ENCODE peak calls at places on chromosome 20, in nine cellular contexts. D is psoas muscle; T is BJ; K is cardiac muscle cell; N is right atrium auricular region; Z is colonic mucosa; H is Peyer's patch; G is CD8-positive, alpha-beta T cell; R is body of pancreas. M is an unnamed sample.

GRCh38 chr20:25248501-25249172 is 752 bp downstream of the PYGB start:
- DNase-seq in N (peak), T (no peak), H (no peak), G (no peak), Z (peak), R (peak), D (peak), K (peak), M (no peak)

GRCh38 chr20:43537921-43538854 is 20.6 kb upstream of the SGK2 start:
- DNase-seq in N (peak), H (peak), R (peak), T (no peak), G (peak), K (peak), D (peak), Z (peak), M (no peak)

GRCh38 chr20:11522359-11522758 is 395.3 kb upstream of the BTBD3 start:
- DNase-seq in G (no peak), Z (no peak), N (no peak), K (peak), T (no peak), H (no peak), D (no peak), R (no peak), M (no peak)

GRCh38 chr20:19947611-19948264 is 69.4 kb upstream of the NAA20 start:
- DNase-seq in Z (no peak), K (peak), R (peak), G (no peak), N (no peak), H (no peak), T (no peak), D (no peak), M (no peak)

GRCh38 chr20:15100506-15101160 is 763.2 kb upstream of the FLRT3 start:
- DNase-seq in R (no peak), T (no peak), D (no peak), H (no peak), G (no peak), K (no peak), Z (no peak), N (no peak), M (peak)

GRCh38 chr20:574297-574942 is 30.8 kb upstream of the CSNK2A1 start:
- DNase-seq in K (no peak), D (no peak), Z (no peak), H (no peak), G (no peak), T (no peak), N (no peak), R (no peak), M (no peak)

GRCh38 chr20:16759161-16759523 is 11.0 kb downstream of the OTOR start:
- DNase-seq in D (no peak), H (no peak), G (no peak), T (no peak), Z (no peak), K (no peak), N (no peak), R (no peak), M (no peak)

GRCh38 chr20:44609511-44610312 is 27.3 kb downstream of the PKIG start:
- DNase-seq in N (peak), R (peak), T (peak), D (peak), H (peak), Z (peak), K (peak), G (peak), M (peak)

GRCh38 chr20:8940311-8940710 is 128.6 kb upstream of the PLCB4 start:
- DNase-seq in T (no peak), Z (no peak), R (peak), G (no peak), D (no peak), N (no peak), H (no peak), K (no peak), M (no peak)

GRCh38 chr20:10864076-10864672 is 190.4 kb upstream of the JAG1 start:
- DNase-seq in G (no peak), R (peak), T (no peak), N (no peak), Z (peak), K (peak), H (no peak), D (no peak), M (no peak)

GRCh38 chr20:316316-317068 is 8.9 kb upstream of the SOX12 start:
- DNase-seq in T (peak), G (no peak), R (no peak), H (no peak), Z (no peak), D (no peak), K (no peak), N (no peak), M (no peak)

GRCh38 chr20:6079011-6079410 is 25.2 kb upstream of the LRRN4 start:
- DNase-seq in N (no peak), Z (no peak), K (no peak), R (no peak), G (no peak), H (no peak), D (no peak), T (no peak), M (no peak)

GRCh38 chr20:52268184-52268583 is 76.6 kb upstream of the ZFP64 start:
- DNase-seq in R (no peak), N (no peak), K (peak), D (no peak), G (no peak), H (no peak), T (no peak), Z (no peak), M (no peak)

GRCh38 chr20:528923-529594 is 14.5 kb downstream of the CSNK2A1 start:
- DNase-seq in G (no peak), T (peak), R (no peak), H (no peak), D (no peak), Z (no peak), K (peak), N (no peak), M (peak)

GRCh38 chr20:56628873-56629463 is at the start of gene TFAP2C:
- DNase-seq in N (no peak), Z (peak), K (peak), G (no peak), D (peak), T (no peak), H (no peak), R (peak), M (no peak)
- H3K4me3 ChIP-seq in N (peak), Z (peak), K (peak), G (no peak), D (peak), T (peak), H (peak), R (peak), M (peak)

GRCh38 chr20:38337561-38338140 is 8.6 kb upstream of the LBP start:
- DNase-seq in D (no peak), H (no peak), K (peak), R (no peak), T (no peak), N (no peak), G (no peak), Z (peak), M (no peak)
- TF ChIP-seq CTCF in D (peak), H (no peak), K (peak), R (no peak), T (peak), N (peak), G (no peak), Z (peak), M (peak)

GRCh38 chr20:4813839-4814695 is 92.4 kb downstream of the PRND start:
- DNase-seq in Z (no peak), D (no peak), R (no peak), H (peak), G (peak), K (no peak), T (no peak), N (no peak), M (no peak)
- H3K4me3 ChIP-seq in Z (peak), D (no peak), R (no peak), H (peak), G (peak), K (no peak), T (no peak), N (peak), M (no peak)

GRCh38 chr20:38640486-38640885 is 38.9 kb downstream of the ARHGAP40 start:
- DNase-seq in T (no peak), G (no peak), D (no peak), K (no peak), Z (no peak), H (no peak), N (no peak), R (no peak), M (no peak)
- TF ChIP-seq CTCF in T (no peak), G (no peak), D (no peak), K (no peak), Z (no peak), H (no peak), N (no peak), R (no peak), M (no peak)

DNA sequence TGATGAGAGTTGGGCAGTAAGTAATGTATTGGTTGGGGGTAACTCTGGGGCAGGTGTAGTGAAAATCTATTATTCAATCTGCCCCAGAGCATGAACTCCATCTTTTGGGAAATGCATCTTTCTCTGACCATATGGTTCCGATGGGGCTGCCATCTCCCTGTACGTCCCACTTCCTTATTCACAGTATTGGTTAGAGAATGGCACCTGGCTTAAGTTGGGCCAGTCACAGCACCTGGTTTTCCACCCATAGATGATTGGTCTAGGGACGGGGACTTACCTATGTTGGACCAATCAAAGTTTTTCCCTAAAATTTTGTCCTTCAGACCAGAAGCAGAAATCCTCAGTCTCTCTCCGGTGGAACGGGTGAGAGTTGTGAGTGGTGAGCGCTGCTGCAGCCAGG is 2.2 kb upstream of the RALY start:
- DNase-seq in Z (no peak), H (no peak), R (no peak), K (no peak), G (no peak), N (no peak), T (no peak), D (no peak), M (no peak)
- H3K4me3 ChIP-seq in Z (no peak), H (no peak), R (no peak), K (no peak), G (no peak), N (no peak), T (no peak), D (no peak), M (no peak)

DNA sequence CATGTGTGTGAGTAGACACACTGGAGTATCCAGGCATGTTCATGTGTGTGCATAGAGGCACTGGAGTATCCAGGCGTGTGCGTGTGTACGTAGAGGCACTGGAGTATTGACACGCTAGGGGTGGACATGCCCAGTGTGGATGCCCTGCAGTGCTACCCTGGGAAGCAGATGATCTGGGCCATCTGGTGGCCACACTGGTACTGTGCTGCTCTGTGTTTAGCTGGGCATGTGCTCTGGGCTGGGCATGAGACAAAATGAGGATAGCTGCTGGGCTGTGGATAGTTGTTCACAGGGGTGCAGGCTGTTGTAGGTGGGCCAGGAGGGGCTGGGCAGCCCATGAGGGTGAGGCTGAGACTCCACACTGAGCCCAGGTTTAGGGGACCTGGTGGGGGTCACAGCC is 24.0 kb upstream of the NPBWR2 start:
- DNase-seq in H (no peak), N (no peak), R (peak), K (peak), T (no peak), G (no peak), Z (peak), D (no peak), M (no peak)
- TF ChIP-seq CTCF in H (no peak), N (no peak), R (no peak), K (peak), T (no peak), G (no peak), Z (no peak), D (no peak), M (peak)

GRCh38 chr20:3751664-3752385 is 15.7 kb downstream of the ADISSP start:
- DNase-seq in H (peak), R (peak), N (no peak), K (no peak), D (peak), Z (peak), G (peak), T (no peak), M (no peak)
- H3K4me3 ChIP-seq in H (peak), R (peak), N (peak), K (peak), D (peak), Z (peak), G (peak), T (no peak), M (peak)

DNA sequence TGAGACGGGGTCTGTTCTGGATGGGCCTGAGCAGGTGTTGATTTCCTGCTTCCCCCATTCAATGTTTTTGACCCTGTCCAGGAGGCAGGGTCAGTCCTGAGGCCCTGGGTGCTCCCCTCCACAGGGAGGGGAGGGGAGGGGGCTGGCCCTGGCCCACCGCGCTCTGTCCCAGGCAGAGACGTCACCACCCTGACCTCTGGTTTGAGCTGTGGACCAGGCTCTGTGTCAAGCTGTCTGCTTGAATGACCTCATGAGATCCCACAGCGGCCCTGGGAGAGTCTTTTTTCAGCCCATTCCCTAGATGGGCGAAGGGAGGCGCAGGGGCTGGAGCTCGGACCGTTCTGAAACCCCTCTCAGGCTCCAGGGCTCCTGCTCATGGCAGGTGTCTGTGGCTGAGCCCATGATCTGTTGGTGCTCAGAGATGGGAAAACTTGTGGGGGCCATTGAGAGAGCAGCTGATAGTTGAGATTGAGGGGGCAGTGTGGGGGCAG is 8.9 kb upstream of the LKAAEAR1 start:
- DNase-seq in H (no peak), R (no peak), Z (no peak), G (no peak), D (no peak), N (no peak), K (no peak), T (no peak), M (no peak)
- TF ChIP-seq CTCF in H (no peak), R (no peak), Z (no peak), G (no peak), D (no peak), N (no peak), K (no peak), T (no peak), M (no peak)

GRCh38 chr20:53800883-53801604 is 207.4 kb upstream of the ZNF217 start:
- DNase-seq in N (no peak), K (peak), G (no peak), T (no peak), R (peak), D (no peak), H (no peak), Z (peak), M (no peak)
- H3K4me3 ChIP-seq in N (no peak), K (no peak), G (no peak), T (no peak), R (no peak), D (no peak), H (no peak), Z (no peak), M (no peak)

GRCh38 chr20:37902504-37903313 is at the start of gene VSTM2L:
- DNase-seq in D (no peak), H (no peak), R (no peak), T (no peak), N (no peak), K (peak), G (no peak), Z (no peak), M (peak)
- TF ChIP-seq CTCF in D (no peak), H (no peak), R (no peak), T (no peak), N (no peak), K (no peak), G (no peak), Z (no peak), M (no peak)

M was measured in epithelial cell of proximal tubule.